ENCODE peak calls at places on chromosomes 11 and 22, in four cellular contexts. Q, E, R and C are unnamed samples.

GRCh38 chr22:24695958-24696511 is 78.5 kb downstream of the PIWIL3 start:
- DNase-seq in E (no peak), R (peak), Q (no peak), C (peak)

GRCh38 chr22:37303821-37304274 is 21.5 kb downstream of the CYTH4 start:
- DNase-seq in R (no peak), E (peak), Q (peak), C (no peak)

GRCh38 chr11:76835928-76836612 is 24.6 kb upstream of the ACER3 start:
- DNase-seq in Q (peak), R (peak), E (peak), C (no peak)

GRCh38 chr11:86120807-86121206 is 51.9 kb upstream of the PICALM start:
- DNase-seq in Q (no peak), R (no peak), E (no peak), C (no peak)

GRCh38 chr22:26711205-26711958 is 54.0 kb downstream of the MIAT start:
- DNase-seq in Q (peak), R (no peak), E (peak), C (peak)

GRCh38 chr22:28917747-28918543 is 34.6 kb downstream of the ZNRF3 start:
- DNase-seq in R (peak), Q (no peak), E (no peak), C (no peak)

GRCh38 chr11:44561275-44561781 is 4.1 kb upstream of the CD82 start:
- DNase-seq in E (no peak), Q (no peak), R (no peak), C (no peak)

GRCh38 chr11:118046051-118046963 is 30.6 kb upstream of the TMPRSS4 start:
- DNase-seq in E (no peak), Q (no peak), R (no peak), C (no peak)

GRCh38 chr11:63567044-63567840 is 4.1 kb upstream of the PLAAT2 start:
- DNase-seq in R (peak), E (peak), Q (peak), C (peak)

GRCh38 chr11:44775366-44776356 is 48.9 kb downstream of the TSPAN18 start:
- DNase-seq in Q (peak), E (peak), R (peak), C (peak)

GRCh38 chr11:1050581-1051355 is 14.2 kb upstream of the MUC6 start:
- DNase-seq in R (peak), E (peak), Q (peak), C (peak)

GRCh38 chr11:27716850-27717249 is 16.6 kb upstream of the BDNF start:
- DNase-seq in E (no peak), R (no peak), Q (peak), C (no peak)

GRCh38 chr11:114399903-114400221 is 449 bp downstream of the C11orf71 start:
- DNase-seq in E (no peak), Q (peak), R (no peak), C (peak)

GRCh38 chr11:119782021-119782420 is 53.0 kb upstream of the NECTIN1 start:
- DNase-seq in E (no peak), R (no peak), Q (no peak), C (peak)

GRCh38 chr11:120339394-120339890 is 3.2 kb downstream of the ARHGEF12 start:
- DNase-seq in R (peak), E (peak), Q (peak), C (no peak)

GRCh38 chr11:63686912-63687311 is 5.6 kb downstream of the RTN3 start:
- DNase-seq in E (no peak), R (no peak), Q (peak), C (no peak)

GRCh38 chr11:17972987-17973386 is 39.9 kb downstream of the SERGEF start:
- DNase-seq in E (peak), Q (peak), R (peak), C (peak)

GRCh38 chr11:83655996-83656395 is 369.8 kb upstream of the CCDC90B start:
- DNase-seq in E (no peak), R (no peak), Q (peak), C (no peak)

DNA sequence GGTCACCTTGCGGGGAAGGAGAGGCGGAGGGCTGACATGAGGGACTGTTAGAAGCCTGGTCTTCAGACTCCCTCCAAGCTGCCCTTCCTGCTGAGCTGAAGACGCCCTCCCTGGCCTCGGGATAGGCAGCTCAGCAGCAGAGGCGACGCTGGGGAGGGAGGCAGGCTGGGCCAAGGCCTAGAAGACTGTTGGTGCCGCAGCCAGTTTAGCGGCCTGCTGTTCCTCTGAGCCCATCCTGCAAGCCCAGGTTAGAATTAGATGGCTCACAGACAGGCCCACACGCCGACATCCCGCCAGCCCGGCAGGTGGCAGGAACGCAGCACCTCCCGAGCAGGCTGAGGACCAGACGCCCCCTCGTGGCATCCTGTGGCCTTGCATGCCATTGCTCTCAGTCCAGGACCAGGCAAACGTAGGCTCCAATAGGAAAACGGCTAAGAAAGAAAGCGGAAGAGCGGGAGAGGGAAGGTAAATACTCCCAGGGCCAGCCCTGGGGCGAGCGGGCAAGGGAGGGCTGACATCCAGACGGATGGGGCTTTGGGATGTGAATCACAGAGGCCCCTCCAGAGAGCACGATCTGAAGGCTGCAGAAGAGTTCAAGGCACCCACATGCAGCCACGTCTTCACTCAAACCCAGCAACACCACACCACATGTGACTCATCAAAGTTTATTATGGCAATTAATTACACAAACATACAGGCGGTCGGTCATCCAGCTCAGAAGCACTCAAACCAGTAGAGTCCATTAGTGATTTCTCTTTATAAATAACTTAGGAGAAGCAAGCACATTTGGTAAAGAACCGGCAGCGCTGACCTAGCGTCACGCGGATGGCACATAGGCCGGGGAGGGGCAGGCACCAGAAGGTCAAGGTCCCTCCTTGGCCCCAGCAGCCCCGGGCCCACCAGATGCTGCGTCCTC is 27.6 kb downstream of the CD5 start:
- DNase-seq in R (peak), E (peak), Q (peak), C (peak)
- H3K9ac ChIP-seq in R (peak), E (no peak), Q (peak), C (no peak)

GRCh38 chr11:11284481-11284880 is 68.6 kb downstream of the CSNK2A3 start:
- DNase-seq in Q (no peak), R (no peak), E (no peak), C (no peak)

GRCh38 chr11:11292839-11293238 is 60.2 kb downstream of the CSNK2A3 start:
- DNase-seq in R (no peak), E (no peak), Q (no peak), C (no peak)

GRCh38 chr11:11290354-11290753 is 62.7 kb downstream of the CSNK2A3 start:
- DNase-seq in R (no peak), Q (no peak), E (no peak), C (no peak)

GRCh38 chr11:11291432-11292015 is 61.5 kb downstream of the CSNK2A3 start:
- DNase-seq in Q (no peak), R (no peak), E (no peak), C (no peak)

GRCh38 chr11:11288972-11289616 is 64.0 kb downstream of the CSNK2A3 start:
- DNase-seq in R (no peak), E (no peak), Q (no peak), C (no peak)
- H3K9ac ChIP-seq in R (no peak), E (no peak), Q (no peak), C (no peak)

DNA sequence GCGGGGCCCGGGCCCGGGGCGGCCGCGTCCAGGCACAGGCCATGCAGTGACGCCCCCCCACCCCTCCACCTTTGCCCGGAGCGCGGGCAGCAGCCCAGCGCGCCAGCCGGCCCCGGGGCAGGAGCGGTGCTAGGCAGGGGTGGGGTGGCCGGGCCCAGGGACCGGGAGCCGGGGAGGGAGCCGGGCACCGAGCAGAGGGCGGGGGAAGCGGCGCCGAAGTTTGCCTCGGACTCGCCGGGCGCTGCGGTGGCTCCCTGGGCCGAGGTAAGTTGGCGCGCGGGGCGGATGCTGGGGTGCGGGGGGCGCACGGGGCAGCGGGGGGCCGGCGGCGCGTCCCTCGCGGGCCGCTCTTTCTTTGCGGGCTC is 332 bp downstream of the TEAD1 start:
- DNase-seq in R (no peak), Q (peak), E (no peak), C (no peak)
- H3K9ac ChIP-seq in R (no peak), Q (peak), E (peak), C (peak)

GRCh38 chr11:67437082-67437821 is at the start of gene PTPRCAP:
- DNase-seq in Q (no peak), E (no peak), R (no peak), C (no peak)
- H3K9ac ChIP-seq in Q (no peak), E (no peak), R (peak), C (no peak)

DNA sequence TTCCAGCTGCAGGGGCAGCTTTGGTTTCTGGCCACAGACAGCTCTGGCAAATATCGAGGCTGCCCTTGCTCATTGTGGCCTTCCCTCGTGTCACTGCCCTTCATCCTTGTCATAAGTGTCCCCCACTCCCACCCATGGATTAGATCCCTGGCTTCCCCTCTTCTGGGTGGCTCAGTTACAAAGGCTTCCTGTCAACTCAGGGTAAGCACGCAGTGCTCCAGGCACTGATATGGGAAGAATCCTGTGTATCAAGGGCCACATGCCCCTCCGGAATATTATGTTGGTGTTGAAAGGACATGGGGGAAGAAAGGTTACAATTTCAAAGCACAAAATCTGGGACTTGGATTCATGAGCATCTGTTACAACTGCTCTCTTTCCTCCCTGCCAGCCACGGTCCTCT is 128.1 kb downstream of the DBX1 start:
- DNase-seq in E (no peak), Q (no peak), R (no peak), C (no peak)
- H3K9ac ChIP-seq in E (no peak), Q (peak), R (no peak), C (no peak)

GRCh38 chr11:134730596-134731538 is 318.8 kb upstream of the B3GAT1 start:
- DNase-seq in Q (no peak), R (no peak), E (no peak), C (peak)
- H3K9ac ChIP-seq in Q (no peak), R (no peak), E (no peak), C (no peak)

GRCh38 chr11:102405501-102405900 is 47.1 kb downstream of the TMEM123 start:
- DNase-seq in E (no peak), R (no peak), Q (no peak), C (no peak)
- H3K9ac ChIP-seq in E (no peak), R (no peak), Q (no peak), C (no peak)

GRCh38 chr11:116446542-116446941 is 326.2 kb downstream of the BUD13 start:
- DNase-seq in E (no peak), R (no peak), Q (no peak), C (no peak)
- H3K9ac ChIP-seq in E (no peak), R (no peak), Q (no peak), C (no peak)